ENCODE peak calls at places on chromosomes 7 and 10, in eight cellular contexts. L is MM.1S; Z is stimulated activated CD4-positive, alpha-beta T cell treated with anti-CD3 and anti-CD28 coated beads, TNF-alpha, amount 100 ng/mL, for 4 hours; B is EL; E is body of pancreas; T is HCT116; O is GM03348; Y is PC-9. V is an unnamed sample.

GRCh38 chr10:12938271-12938670 is 63.2 kb downstream of the CCDC3 start:
- DNase-seq in Z (no peak), Y (no peak), T (no peak), O (no peak), E (no peak), B (no peak), L (no peak), V (no peak)

GRCh38 chr10:71621783-71622526 is 97.6 kb downstream of the C10orf105 start:
- DNase-seq in Z (no peak), L (no peak), T (peak), O (peak), E (peak), Y (peak), B (peak), V (no peak)

GRCh38 chr10:71264345-71265200 is 52.2 kb downstream of the UNC5B start:
- DNase-seq in Z (no peak), E (no peak), L (no peak), T (no peak), O (no peak), B (no peak), Y (no peak), V (no peak)

GRCh38 chr10:69409176-69409495 is 7.6 kb downstream of the TACR2 start:
- DNase-seq in E (no peak), Z (no peak), B (no peak), L (no peak), Y (no peak), T (no peak), O (no peak), V (no peak)

GRCh38 chr10:46544989-46545791 is 11.3 kb downstream of the GPRIN2 start:
- DNase-seq in E (no peak), Z (no peak), L (no peak), T (peak), B (peak), Y (peak), O (no peak), V (no peak)

GRCh38 chr7:131076032-131076431 is 251.6 kb upstream of the MKLN1 start:
- DNase-seq in L (no peak), T (no peak), Z (no peak), E (no peak), O (peak), B (peak), Y (no peak), V (no peak)

GRCh38 chr10:95560288-95561199 is 627 bp downstream of the SORBS1 start:
- DNase-seq in Y (peak), O (peak), E (peak), T (no peak), Z (peak), L (peak), B (peak), V (peak)

GRCh38 chr7:106625678-106626301 is 35.2 kb downstream of the CCDC71L start:
- DNase-seq in T (no peak), L (no peak), B (no peak), E (no peak), Y (no peak), Z (no peak), O (no peak), V (no peak)

GRCh38 chr7:25860206-25860881 is 291.7 kb upstream of the NFE2L3 start:
- DNase-seq in Y (no peak), B (peak), O (no peak), T (no peak), Z (no peak), E (no peak), L (no peak), V (no peak)

GRCh38 chr7:22860784-22861482 is 38.3 kb upstream of the TOMM7 start:
- DNase-seq in Z (no peak), E (no peak), B (no peak), O (no peak), L (no peak), Y (no peak), T (no peak), V (no peak)

GRCh38 chr10:8053446-8054242 is 844 bp upstream of the GATA3 start:
- DNase-seq in Z (peak), L (peak), O (peak), B (peak), E (peak), Y (peak), T (peak), V (peak)

GRCh38 chr10:42475168-42476098 is 162.9 kb downstream of the ZNF33B start:
- DNase-seq in L (no peak), E (peak), Z (no peak), Y (no peak), B (peak), T (peak), O (peak), V (no peak)

GRCh38 chr7:1715671-1716074 is 45.6 kb downstream of the ELFN1 start:
- DNase-seq in T (no peak), Y (no peak), B (no peak), L (no peak), E (no peak), Z (no peak), O (no peak), V (no peak)

GRCh38 chr10:98268694-98269386 is 846 bp upstream of the LOXL4 start:
- DNase-seq in E (peak), Y (no peak), L (no peak), O (no peak), Z (no peak), T (no peak), B (peak), V (no peak)

GRCh38 chr10:68271104-68271882 is 39.4 kb upstream of the ATOH7 start:
- DNase-seq in O (no peak), E (no peak), T (no peak), Y (no peak), B (no peak), Z (no peak), L (no peak), V (no peak)

GRCh38 chr10:56258991-56259390 is 102.1 kb downstream of the ZWINT start:
- DNase-seq in E (no peak), T (no peak), B (no peak), Z (no peak), O (no peak), Y (no peak), L (no peak), V (no peak)

GRCh38 chr7:987909-988308 is 4.9 kb downstream of the CYP2W1 start:
- DNase-seq in Z (no peak), L (no peak), Y (no peak), O (no peak), E (no peak), B (no peak), T (no peak), V (no peak)

GRCh38 chr10:24080207-24080606 is 128.7 kb upstream of the KIAA1217 start:
- DNase-seq in E (no peak), T (no peak), Z (no peak), Y (no peak), O (no peak), L (no peak), B (no peak), V (no peak)

GRCh38 chr7:88361357-88361756 is 54.7 kb upstream of the STEAP4 start:
- DNase-seq in E (no peak), L (no peak), B (no peak), T (no peak), Z (no peak), O (no peak), Y (no peak), V (no peak)

GRCh38 chr10:114266521-114266920 is 27.5 kb downstream of the VWA2 start:
- DNase-seq in Z (no peak), E (peak), T (no peak), B (no peak), Y (peak), O (no peak), L (no peak), V (no peak)

GRCh38 chr7:75971961-75972763 is 22.2 kb downstream of the TMEM120A start:
- DNase-seq in B (no peak), Y (no peak), T (no peak), O (no peak), Z (no peak), E (no peak), L (no peak), V (no peak)

GRCh38 chr7:138679793-138680192 is 21.4 kb downstream of the SVOPL start:
- DNase-seq in E (no peak), L (no peak), Y (no peak), T (no peak), B (no peak), O (no peak), Z (no peak), V (no peak)

GRCh38 chr10:49803988-49804387 is 41.9 kb upstream of the OGDHL start:
- DNase-seq in E (no peak), Z (no peak), Y (no peak), B (peak), L (no peak), T (no peak), O (no peak), V (no peak)

GRCh38 chr7:1883031-1883761 is 213.1 kb downstream of the ELFN1 start:
- DNase-seq in E (no peak), B (peak), T (peak), Z (no peak), Y (peak), L (no peak), O (peak), V (no peak)

GRCh38 chr7:89998554-89998953 is 155.7 kb upstream of the STEAP1 start:
- DNase-seq in B (no peak), O (no peak), T (no peak), E (no peak), Y (no peak), Z (no peak), L (no peak), V (no peak)

GRCh38 chr10:63236113-63236935 is 103.2 kb downstream of the NRBF2 start:
- DNase-seq in Y (peak), O (peak), E (no peak), T (peak), L (peak), Z (no peak), B (peak), V (no peak)

GRCh38 chr7:15795371-15795770 is 108.9 kb upstream of the MEOX2 start:
- DNase-seq in Z (no peak), T (no peak), E (no peak), B (no peak), Y (no peak), O (peak), L (no peak), V (no peak)

GRCh38 chr10:97596101-97597055 is 6.9 kb downstream of the C10orf62 start:
- DNase-seq in B (peak), Y (peak), O (peak), Z (no peak), E (peak), L (no peak), T (peak), V (no peak)

GRCh38 chr10:102645388-102645740 is 1.1 kb downstream of the TRIM8 start:
- DNase-seq in Y (no peak), B (peak), Z (no peak), L (no peak), O (no peak), T (peak), E (peak), V (no peak)

GRCh38 chr7:26705567-26705966 is 158.8 kb downstream of the SKAP2 start:
- DNase-seq in O (peak), Z (no peak), E (peak), B (peak), L (no peak), Y (peak), T (no peak), V (no peak)

GRCh38 chr10:101867931-101868330 is 24.3 kb upstream of the KCNIP2 start:
- DNase-seq in Y (no peak), E (no peak), Z (no peak), B (no peak), O (no peak), T (no peak), L (no peak), V (no peak)

GRCh38 chr7:56105508-56105907 is 768 bp downstream of the CHCHD2 start:
- DNase-seq in L (peak), O (no peak), Y (peak), Z (peak), B (peak), T (peak), E (peak), V (no peak)

GRCh38 chr7:100079024-100079560 is 2.4 kb downstream of the ZNF3 start:
- DNase-seq in B (no peak), Z (no peak), E (no peak), T (no peak), O (no peak), L (no peak), Y (no peak), V (no peak)

V was measured in activated CD4-positive, alpha-beta T cell treated with anti-CD3 and anti-CD28 coated beads for 24 hours.